ENCODE peak calls at places on chromosomes 12 and 14, in nine cellular contexts. One of them, this sample, is unnamed. For H3K27me3, the result is how much of the 10 kb centered on the place peaks cover.

GRCh38 chr12:113130457-113131135 is 5.0 kb downstream of the RASAL1 start:
- DNase-seq in SJSA1: no peak
- DNase-seq in WERI-Rb-1: peak
- DNase-seq in neural progenitor cell: peak
- DNase-seq in AG04450: no peak
- DNase-seq in MM.1S: no peak
- DNase-seq in uterus: no peak
- DNase-seq in dorsolateral prefrontal cortex: peak
- DNase-seq in endodermal cell: peak
- DNase-seq in this sample: no peak

GRCh38 chr14:23376477-23377200 is at the start of gene CMTM5:
- DNase-seq in SJSA1: no peak
- DNase-seq in WERI-Rb-1: no peak
- DNase-seq in neural progenitor cell: peak
- DNase-seq in AG04450: no peak
- DNase-seq in MM.1S: no peak
- DNase-seq in uterus: no peak
- DNase-seq in dorsolateral prefrontal cortex: peak
- DNase-seq in endodermal cell: peak
- DNase-seq in this sample: no peak

GRCh38 chr12:52414936-52415335 is 8.8 kb upstream of the KRT82 start:
- DNase-seq in SJSA1: no peak
- DNase-seq in WERI-Rb-1: no peak
- DNase-seq in neural progenitor cell: no peak
- DNase-seq in AG04450: no peak
- DNase-seq in MM.1S: no peak
- DNase-seq in uterus: no peak
- DNase-seq in dorsolateral prefrontal cortex: no peak
- DNase-seq in endodermal cell: no peak
- DNase-seq in this sample: no peak

GRCh38 chr12:95418142-95418541 is 55.8 kb upstream of the METAP2 start:
- DNase-seq in SJSA1: no peak
- DNase-seq in WERI-Rb-1: no peak
- DNase-seq in neural progenitor cell: no peak
- DNase-seq in AG04450: no peak
- DNase-seq in MM.1S: no peak
- DNase-seq in uterus: no peak
- DNase-seq in dorsolateral prefrontal cortex: no peak
- DNase-seq in endodermal cell: peak
- DNase-seq in this sample: no peak

GRCh38 chr12:121184425-121184824 is 25.5 kb upstream of the P2RX4 start:
- DNase-seq in SJSA1: no peak
- DNase-seq in WERI-Rb-1: no peak
- DNase-seq in neural progenitor cell: no peak
- DNase-seq in AG04450: no peak
- DNase-seq in MM.1S: no peak
- DNase-seq in uterus: no peak
- DNase-seq in dorsolateral prefrontal cortex: no peak
- DNase-seq in endodermal cell: peak
- DNase-seq in this sample: no peak

GRCh38 chr14:89201645-89202044 is 215.4 kb downstream of the FOXN3 start:
- DNase-seq in SJSA1: no peak
- DNase-seq in WERI-Rb-1: no peak
- DNase-seq in neural progenitor cell: no peak
- DNase-seq in AG04450: no peak
- DNase-seq in MM.1S: no peak
- DNase-seq in uterus: no peak
- DNase-seq in dorsolateral prefrontal cortex: no peak
- DNase-seq in endodermal cell: no peak
- DNase-seq in this sample: no peak

GRCh38 chr12:6912164-6912956 is 2.0 kb upstream of the ENO2 start:
- DNase-seq in SJSA1: no peak
- DNase-seq in WERI-Rb-1: no peak
- DNase-seq in neural progenitor cell: no peak
- DNase-seq in AG04450: no peak
- DNase-seq in MM.1S: no peak
- DNase-seq in uterus: no peak
- DNase-seq in dorsolateral prefrontal cortex: no peak
- DNase-seq in endodermal cell: no peak
- DNase-seq in this sample: no peak

GRCh38 chr12:40325349-40325960 is 100.7 kb downstream of the LRRK2 start:
- DNase-seq in SJSA1: no peak
- DNase-seq in WERI-Rb-1: peak
- DNase-seq in neural progenitor cell: peak
- DNase-seq in AG04450: no peak
- DNase-seq in MM.1S: peak
- DNase-seq in uterus: no peak
- DNase-seq in dorsolateral prefrontal cortex: no peak
- DNase-seq in endodermal cell: peak
- DNase-seq in this sample: peak

GRCh38 chr12:18895946-18896345 is 158.0 kb downstream of the CAPZA3 start:
- DNase-seq in SJSA1: no peak
- DNase-seq in WERI-Rb-1: peak
- DNase-seq in neural progenitor cell: peak
- DNase-seq in AG04450: no peak
- DNase-seq in MM.1S: no peak
- DNase-seq in uterus: no peak
- DNase-seq in dorsolateral prefrontal cortex: no peak
- DNase-seq in endodermal cell: peak
- DNase-seq in this sample: no peak

GRCh38 chr14:55102141-55102547 is 26.9 kb upstream of the LGALS3 start:
- DNase-seq in SJSA1: peak
- DNase-seq in WERI-Rb-1: no peak
- DNase-seq in neural progenitor cell: peak
- DNase-seq in AG04450: peak
- DNase-seq in MM.1S: peak
- DNase-seq in uterus: peak
- DNase-seq in dorsolateral prefrontal cortex: peak
- DNase-seq in endodermal cell: peak
- DNase-seq in this sample: peak

GRCh38 chr12:92538970-92539749 is 163.6 kb upstream of the PLEKHG7 start:
- DNase-seq in SJSA1: no peak
- DNase-seq in WERI-Rb-1: no peak
- DNase-seq in neural progenitor cell: no peak
- DNase-seq in AG04450: peak
- DNase-seq in MM.1S: peak
- DNase-seq in uterus: peak
- DNase-seq in dorsolateral prefrontal cortex: no peak
- DNase-seq in endodermal cell: no peak
- DNase-seq in this sample: peak

GRCh38 chr12:105861232-105861631 is 277.5 kb downstream of the NUAK1 start:
- DNase-seq in SJSA1: no peak
- DNase-seq in WERI-Rb-1: no peak
- DNase-seq in neural progenitor cell: no peak
- DNase-seq in AG04450: no peak
- DNase-seq in MM.1S: no peak
- DNase-seq in uterus: no peak
- DNase-seq in dorsolateral prefrontal cortex: no peak
- DNase-seq in endodermal cell: no peak
- DNase-seq in this sample: no peak

GRCh38 chr12:132188451-132189298 is 44.4 kb downstream of the NOC4L start:
- DNase-seq in SJSA1: no peak
- DNase-seq in WERI-Rb-1: no peak
- DNase-seq in neural progenitor cell: no peak
- DNase-seq in AG04450: no peak
- DNase-seq in MM.1S: no peak
- DNase-seq in uterus: no peak
- DNase-seq in dorsolateral prefrontal cortex: no peak
- DNase-seq in endodermal cell: no peak
- DNase-seq in this sample: no peak
- H3K27ac ChIP-seq in SJSA1: no peak
- H3K27ac ChIP-seq in WERI-Rb-1: peak
- H3K27ac ChIP-seq in neural progenitor cell: no peak
- H3K27ac ChIP-seq in AG04450: no peak
- H3K27ac ChIP-seq in MM.1S: no peak
- H3K27ac ChIP-seq in uterus: peak
- H3K27ac ChIP-seq in dorsolateral prefrontal cortex: no peak
- H3K27ac ChIP-seq in endodermal cell: no peak
- H3K27ac ChIP-seq in this sample: peak

DNA sequence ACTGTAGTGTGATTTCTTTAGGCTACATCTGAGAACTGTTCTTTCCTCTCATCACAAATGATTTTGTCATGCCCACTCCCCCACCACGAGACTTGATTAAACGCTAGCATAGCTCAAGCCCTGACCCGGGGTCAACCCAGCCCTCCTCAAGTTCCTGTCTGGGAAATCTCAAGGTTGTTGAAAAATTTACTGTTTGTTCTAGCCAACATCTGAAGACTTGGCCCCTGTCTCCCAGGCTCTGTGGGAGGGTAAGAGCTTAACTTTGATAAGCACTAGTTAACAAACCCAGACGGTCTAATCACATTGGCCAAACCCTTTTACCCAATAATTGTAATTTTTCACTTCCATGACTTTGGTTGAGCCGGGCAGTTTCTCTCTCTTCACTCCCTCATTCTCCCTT is 86.2 kb upstream of the AMIGO2 start:
- DNase-seq in SJSA1: no peak
- DNase-seq in WERI-Rb-1: no peak
- DNase-seq in neural progenitor cell: no peak
- DNase-seq in AG04450: no peak
- DNase-seq in MM.1S: no peak
- DNase-seq in uterus: peak
- DNase-seq in dorsolateral prefrontal cortex: no peak
- DNase-seq in endodermal cell: peak
- DNase-seq in this sample: no peak
- H3K4me3 ChIP-seq in SJSA1: no peak
- H3K4me3 ChIP-seq in WERI-Rb-1: no peak
- H3K4me3 ChIP-seq in neural progenitor cell: no peak
- H3K4me3 ChIP-seq in AG04450: no peak
- H3K4me3 ChIP-seq in MM.1S: no peak
- H3K4me3 ChIP-seq in uterus: no peak
- H3K4me3 ChIP-seq in dorsolateral prefrontal cortex: no peak
- H3K4me3 ChIP-seq in endodermal cell: peak
- H3K4me3 ChIP-seq in this sample: no peak

DNA sequence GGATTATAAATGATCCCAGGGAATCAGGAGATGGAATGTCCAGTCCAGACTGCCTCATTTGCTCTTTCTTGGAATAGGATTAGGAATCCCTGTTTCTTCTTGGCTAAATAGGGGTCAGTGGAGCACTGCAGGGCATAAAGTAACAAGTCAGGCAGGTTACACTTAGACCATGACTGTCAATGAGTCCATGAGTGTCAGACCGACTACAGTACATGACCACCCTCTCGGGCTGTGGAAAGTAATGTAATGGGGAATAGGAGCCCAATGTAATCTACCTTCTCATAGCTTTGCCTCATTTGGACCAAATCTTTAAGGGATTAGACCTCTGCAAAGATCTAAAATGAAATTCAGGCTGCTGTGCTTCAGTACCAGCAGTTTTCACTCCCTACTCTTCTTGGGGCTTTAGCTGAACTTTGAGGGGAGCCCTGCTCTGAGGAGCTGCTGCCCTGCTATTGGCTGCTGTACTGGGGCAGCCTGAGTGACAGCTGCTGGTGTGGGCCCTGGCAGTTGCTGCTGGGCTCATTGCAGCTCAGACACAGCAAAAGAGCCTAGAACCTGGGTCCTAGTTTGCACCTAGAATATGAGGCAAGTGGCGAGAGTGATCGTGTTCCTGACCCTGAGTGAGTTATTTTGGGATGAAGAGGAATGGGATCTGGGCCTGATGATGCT is 62.2 kb upstream of the OR4E1 start:
- DNase-seq in SJSA1: no peak
- DNase-seq in WERI-Rb-1: no peak
- DNase-seq in neural progenitor cell: no peak
- DNase-seq in AG04450: no peak
- DNase-seq in MM.1S: no peak
- DNase-seq in uterus: no peak
- DNase-seq in dorsolateral prefrontal cortex: no peak
- DNase-seq in endodermal cell: no peak
- DNase-seq in this sample: peak
- H3K27me3 ChIP-seq in SJSA1: under half
- H3K27me3 ChIP-seq in WERI-Rb-1: half or more
- H3K27me3 ChIP-seq in neural progenitor cell: half or more
- H3K27me3 ChIP-seq in AG04450: under half
- H3K27me3 ChIP-seq in MM.1S: under half
- H3K27me3 ChIP-seq in uterus: under half
- H3K27me3 ChIP-seq in dorsolateral prefrontal cortex: under half
- H3K27me3 ChIP-seq in endodermal cell: under half
- H3K27me3 ChIP-seq in this sample: under half

GRCh38 chr12:56914256-56914655 is 20.0 kb downstream of the SDR9C7 start:
- DNase-seq in SJSA1: no peak
- DNase-seq in WERI-Rb-1: no peak
- DNase-seq in neural progenitor cell: no peak
- DNase-seq in AG04450: no peak
- DNase-seq in MM.1S: no peak
- DNase-seq in uterus: no peak
- DNase-seq in dorsolateral prefrontal cortex: no peak
- DNase-seq in endodermal cell: no peak
- DNase-seq in this sample: no peak
- H3K27ac ChIP-seq in SJSA1: no peak
- H3K27ac ChIP-seq in WERI-Rb-1: no peak
- H3K27ac ChIP-seq in neural progenitor cell: no peak
- H3K27ac ChIP-seq in AG04450: no peak
- H3K27ac ChIP-seq in MM.1S: no peak
- H3K27ac ChIP-seq in uterus: no peak
- H3K27ac ChIP-seq in dorsolateral prefrontal cortex: no peak
- H3K27ac ChIP-seq in endodermal cell: no peak
- H3K27ac ChIP-seq in this sample: no peak

GRCh38 chr12:75960086-75960910 is 71.3 kb downstream of the PHLDA1 start:
- DNase-seq in SJSA1: no peak
- DNase-seq in WERI-Rb-1: no peak
- DNase-seq in neural progenitor cell: no peak
- DNase-seq in AG04450: no peak
- DNase-seq in MM.1S: peak
- DNase-seq in uterus: no peak
- DNase-seq in dorsolateral prefrontal cortex: no peak
- DNase-seq in endodermal cell: peak
- DNase-seq in this sample: no peak

GRCh38 chr12:75961878-75962277 is 69.7 kb downstream of the PHLDA1 start:
- DNase-seq in SJSA1: no peak
- DNase-seq in WERI-Rb-1: no peak
- DNase-seq in neural progenitor cell: no peak
- DNase-seq in AG04450: no peak
- DNase-seq in MM.1S: no peak
- DNase-seq in uterus: no peak
- DNase-seq in dorsolateral prefrontal cortex: no peak
- DNase-seq in endodermal cell: no peak
- DNase-seq in this sample: no peak

GRCh38 chr12:75959506-75959905 is 72.1 kb downstream of the PHLDA1 start:
- DNase-seq in SJSA1: no peak
- DNase-seq in WERI-Rb-1: no peak
- DNase-seq in neural progenitor cell: no peak
- DNase-seq in AG04450: no peak
- DNase-seq in MM.1S: peak
- DNase-seq in uterus: no peak
- DNase-seq in dorsolateral prefrontal cortex: no peak
- DNase-seq in endodermal cell: no peak
- DNase-seq in this sample: no peak

GRCh38 chr12:75960954-75961661 is 70.5 kb downstream of the PHLDA1 start:
- DNase-seq in SJSA1: no peak
- DNase-seq in WERI-Rb-1: no peak
- DNase-seq in neural progenitor cell: no peak
- DNase-seq in AG04450: no peak
- DNase-seq in MM.1S: peak
- DNase-seq in uterus: no peak
- DNase-seq in dorsolateral prefrontal cortex: no peak
- DNase-seq in endodermal cell: no peak
- DNase-seq in this sample: no peak

DNA sequence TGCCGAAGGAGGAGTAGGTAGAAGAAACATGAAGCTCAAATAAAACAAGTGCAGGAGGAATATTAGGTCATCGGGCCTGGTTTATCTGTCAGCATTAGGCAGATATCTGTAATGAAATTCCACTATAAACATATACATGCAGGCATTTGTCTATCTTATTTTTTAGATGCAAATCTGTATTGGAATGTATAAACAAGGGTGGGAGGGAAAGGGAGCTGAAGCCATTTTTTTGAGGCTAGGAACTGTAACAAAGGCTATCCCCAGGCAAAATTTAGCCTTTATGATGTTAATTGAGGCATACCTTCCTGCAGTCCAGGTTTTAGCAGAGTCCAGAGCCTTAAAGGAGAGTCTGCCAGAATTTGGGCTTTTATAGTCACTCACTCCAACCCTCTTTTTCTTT is 72.5 kb downstream of the PHLDA1 start:
- DNase-seq in SJSA1: no peak
- DNase-seq in WERI-Rb-1: no peak
- DNase-seq in neural progenitor cell: peak
- DNase-seq in AG04450: no peak
- DNase-seq in MM.1S: no peak
- DNase-seq in uterus: no peak
- DNase-seq in dorsolateral prefrontal cortex: no peak
- DNase-seq in endodermal cell: no peak
- DNase-seq in this sample: no peak
- H3K4me3 ChIP-seq in SJSA1: no peak
- H3K4me3 ChIP-seq in WERI-Rb-1: no peak
- H3K4me3 ChIP-seq in neural progenitor cell: no peak
- H3K4me3 ChIP-seq in AG04450: no peak
- H3K4me3 ChIP-seq in MM.1S: peak
- H3K4me3 ChIP-seq in uterus: no peak
- H3K4me3 ChIP-seq in dorsolateral prefrontal cortex: no peak
- H3K4me3 ChIP-seq in endodermal cell: no peak
- H3K4me3 ChIP-seq in this sample: no peak

This sample was measured in CD4-positive, alpha-beta memory T cell.